ENCODE peak calls at places on chromosomes 12 and 14, in four cellular contexts. G is ovary; N is CD8-positive, alpha-beta memory T cell; Q is dorsolateral prefrontal cortex. I is an unnamed sample.

GRCh38 chr14:90819734-90820393 is 3.6 kb upstream of the TTC7B start:
- DNase-seq in Q (no peak), N (no peak), G (no peak), I (no peak)

GRCh38 chr14:64880382-64881121 is 845 bp upstream of the SPTB start:
- DNase-seq in N (peak; percentile 57), G (no peak), Q (peak; percentile 70), I (peak; percentile 43)

GRCh38 chr12:132282031-132282949 is 47.1 kb downstream of the GALNT9 start:
- DNase-seq in Q (no peak), G (no peak), N (peak; percentile 35), I (no peak)

GRCh38 chr12:132030367-132031038 is 80.8 kb downstream of the EP400 start:
- DNase-seq in Q (peak; percentile 79), G (no peak), N (no peak), I (no peak)

GRCh38 chr12:108686753-108687152 is 44.6 kb downstream of the CORO1C start:
- DNase-seq in N (no peak), G (no peak), Q (no peak), I (no peak)

GRCh38 chr12:108689314-108690190 is 41.8 kb downstream of the CORO1C start:
- DNase-seq in Q (no peak), G (no peak), N (no peak), I (peak; percentile 27)

GRCh38 chr14:53444677-53445312 is 291.7 kb upstream of the DDHD1 start:
- DNase-seq in Q (no peak), G (no peak), N (no peak), I (no peak)

GRCh38 chr14:105165761-105166485 is 2.7 kb downstream of the JAG2 start:
- DNase-seq in N (no peak), G (no peak), Q (no peak), I (no peak)

GRCh38 chr12:74985293-74985985 is 224.2 kb downstream of the KCNC2 start:
- DNase-seq in N (no peak), G (no peak), Q (no peak), I (no peak)

DNA sequence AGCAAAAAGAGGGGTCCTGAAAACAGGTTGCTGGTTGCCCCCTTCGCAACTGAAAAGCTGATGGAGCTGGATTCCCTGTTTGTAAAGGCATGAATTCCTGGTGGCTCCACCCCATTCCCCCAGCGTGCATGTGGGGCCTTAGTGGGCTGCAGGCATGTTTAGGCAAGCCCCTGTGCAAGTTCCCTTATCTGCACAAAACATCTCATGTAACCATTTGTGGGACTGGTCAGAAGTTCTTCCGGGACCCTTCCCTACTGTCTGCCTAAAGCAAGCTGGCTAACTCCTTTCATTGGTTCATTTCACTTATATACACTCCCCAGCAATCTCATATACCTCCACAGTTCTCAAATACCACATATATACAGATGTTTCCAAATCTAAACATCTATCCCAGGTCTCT is 24.0 kb upstream of the HIGD1C start:
- DNase-seq in G (no peak), N (no peak), Q (no peak), I (no peak)
- H3K27ac ChIP-seq in G (peak overlapping the region; percentile 14), N (no peak overlapping the region), Q (peak overlapping the region; percentile 95), I (peak overlapping the region; percentile 91)

GRCh38 chr14:36505892-36506731 is 13.9 kb downstream of the NKX2-1 start:
- DNase-seq in Q (no peak), G (no peak), N (no peak), I (no peak)

GRCh38 chr14:36507847-36508417 is 12.1 kb downstream of the NKX2-1 start:
- DNase-seq in Q (no peak), G (no peak), N (no peak), I (no peak)

GRCh38 chr14:36508418-36509051 is 11.5 kb downstream of the NKX2-1 start:
- DNase-seq in Q (no peak), N (no peak), G (no peak), I (no peak)

GRCh38 chr14:36505193-36505815 is 14.7 kb downstream of the NKX2-1 start:
- DNase-seq in N (no peak), Q (no peak), G (no peak), I (no peak)

GRCh38 chr14:36506732-36507614 is 13.1 kb downstream of the NKX2-1 start:
- DNase-seq in Q (no peak), N (no peak), G (no peak), I (no peak)
- H3K4me3 ChIP-seq in Q (no peak overlapping the region), N (no peak overlapping the region), G (no peak overlapping the region), I (no peak overlapping the region)

DNA sequence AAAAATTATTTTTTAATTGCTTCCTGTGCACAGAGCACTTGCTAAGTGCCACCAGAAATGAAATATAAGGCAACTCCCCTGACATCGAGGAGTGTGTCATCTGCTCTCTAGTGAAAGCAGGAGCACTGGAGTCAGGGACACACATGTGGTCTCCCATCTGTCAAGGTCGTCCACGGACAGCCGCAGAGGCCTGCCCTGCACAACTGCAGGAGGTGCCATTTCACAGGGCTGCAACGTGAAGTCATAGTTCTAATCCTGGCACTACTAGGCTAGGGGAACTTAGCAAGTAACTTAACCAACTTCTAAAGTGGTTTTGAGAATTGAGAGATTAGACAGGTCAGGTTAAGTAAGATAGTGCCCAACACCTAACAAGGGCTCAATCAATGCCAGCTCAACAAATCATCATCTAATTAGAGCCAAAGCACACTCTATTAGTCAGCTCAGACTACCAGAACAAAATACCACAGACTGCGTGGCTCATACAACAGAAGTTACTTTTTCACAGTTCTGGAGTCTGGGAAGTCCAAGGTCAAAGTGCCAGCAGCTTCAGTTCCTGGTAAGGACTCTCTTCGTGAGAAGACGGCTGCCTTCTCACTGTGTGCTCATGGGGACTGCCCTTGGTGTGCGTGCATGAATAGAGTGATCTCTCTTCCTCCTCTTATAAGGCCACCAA is 30.7 kb downstream of the FOXN3 start:
- DNase-seq in Q (no peak), N (no peak), G (no peak), I (no peak)
- H3K27ac ChIP-seq in Q (peak overlapping the region; percentile 27), N (no peak overlapping the region), G (peak overlapping the region; percentile 67), I (peak overlapping the region; percentile 6)

GRCh38 chr12:47222960-47223847 is 143.4 kb upstream of the AMIGO2 start:
- DNase-seq in Q (no peak), G (peak; percentile 49), N (no peak), I (no peak)

GRCh38 chr12:47221256-47222023 is 141.7 kb upstream of the AMIGO2 start:
- DNase-seq in G (no peak), N (no peak), Q (no peak), I (no peak)

GRCh38 chr12:47223848-47224213 is 144.1 kb upstream of the AMIGO2 start:
- DNase-seq in G (peak; percentile 71), N (no peak), Q (no peak), I (peak; percentile 64)

GRCh38 chr12:47224563-47225133 is 144.9 kb upstream of the AMIGO2 start:
- DNase-seq in Q (no peak), G (no peak), N (no peak), I (no peak)

DNA sequence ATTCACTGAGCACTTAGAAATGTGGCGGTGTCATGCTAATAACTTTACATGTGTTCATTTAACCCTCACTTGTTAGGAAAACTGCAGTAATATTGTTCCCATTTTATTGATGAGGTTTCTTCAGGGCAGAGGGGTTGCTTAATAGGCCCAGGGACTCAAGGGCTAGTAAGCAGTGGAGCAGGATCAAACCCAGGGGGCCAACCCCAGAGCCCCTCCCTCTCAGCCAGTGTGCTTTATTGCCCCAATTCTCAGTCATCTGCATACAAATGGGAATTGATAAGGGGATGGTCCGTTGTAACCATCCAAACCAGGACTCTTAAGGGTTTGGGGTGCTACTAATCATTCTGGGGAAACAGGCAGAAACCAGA is 142.8 kb upstream of the AMIGO2 start:
- DNase-seq in G (no peak), Q (no peak), N (no peak), I (no peak)
- H3K4me3 ChIP-seq in G (no peak overlapping the region), Q (no peak overlapping the region), N (peak overlapping the region; percentile 29), I (no peak overlapping the region)

DNA sequence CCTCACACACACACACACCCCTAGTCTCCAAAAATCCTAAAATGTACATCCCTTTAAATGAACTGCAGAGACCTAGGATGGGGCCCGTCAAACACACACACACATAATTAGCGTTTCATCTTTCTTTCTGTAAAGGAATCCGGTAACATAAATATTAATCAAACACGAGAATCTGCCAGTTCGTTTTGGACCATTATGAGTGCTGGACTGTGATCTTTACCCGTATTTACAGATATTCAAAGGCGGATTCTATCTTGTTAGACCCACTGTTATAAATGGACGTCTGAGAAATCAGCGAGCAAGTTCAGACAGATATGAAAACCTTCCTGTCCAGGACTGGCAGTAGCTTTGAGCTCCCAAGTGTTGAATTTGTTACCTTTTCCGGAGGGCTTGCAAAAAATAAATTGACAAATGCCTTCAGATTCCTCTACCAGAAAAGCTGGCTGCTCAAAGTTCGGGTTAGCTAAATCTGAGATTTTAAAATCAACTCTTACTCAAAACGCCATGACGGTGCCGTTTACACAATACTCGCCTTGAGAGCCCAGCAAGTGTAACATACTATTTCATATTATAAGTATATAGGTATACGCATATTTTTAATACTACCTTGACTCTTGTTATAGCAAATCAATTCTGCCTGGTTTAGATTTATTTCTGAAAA is 27.6 kb downstream of the BCL11B start:
- DNase-seq in N (no peak), Q (no peak), G (no peak), I (no peak)
- H3K27ac ChIP-seq in N (peak overlapping the region; percentile 55), Q (no peak overlapping the region), G (no peak overlapping the region), I (peak overlapping the region; percentile 17)

DNA sequence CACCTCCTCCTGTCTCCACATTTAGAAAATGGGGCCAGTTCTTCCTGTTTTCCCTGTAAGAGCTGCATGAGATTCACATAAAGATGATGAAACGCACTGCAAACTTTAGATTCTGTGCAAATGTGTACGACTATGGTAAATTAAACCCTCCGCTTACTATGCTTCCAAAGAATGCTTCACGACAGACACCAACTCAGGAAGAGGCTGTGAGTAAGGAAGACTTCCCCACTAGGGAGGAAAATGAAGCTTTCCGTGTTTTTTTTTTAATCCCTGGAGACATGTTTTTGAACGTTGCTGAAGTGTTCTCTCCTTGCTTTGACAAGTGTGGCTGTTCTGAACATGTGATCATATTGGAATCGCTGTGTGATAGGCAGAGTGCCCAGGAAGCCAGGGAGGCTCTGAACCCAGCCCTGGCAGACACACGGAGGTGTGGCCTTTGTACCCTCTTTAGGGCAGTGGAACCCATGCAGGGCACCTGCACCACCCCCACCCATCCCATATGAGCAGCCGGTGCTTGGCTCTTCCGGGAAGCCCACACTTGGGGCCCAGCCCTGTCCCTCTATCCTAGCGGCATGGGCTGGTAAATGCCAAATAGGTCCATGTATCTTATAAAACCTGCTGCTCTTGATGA is 7.5 kb upstream of the SYNE3 start:
- DNase-seq in N (peak; percentile 72), G (no peak), Q (no peak), I (peak; percentile 79)
- H3K4me3 ChIP-seq in N (peak overlapping the region; percentile 54), G (no peak overlapping the region), Q (peak overlapping the region; percentile 9), I (no peak overlapping the region)

GRCh38 chr14:60485600-60486251 is at the start of gene C14orf39:
- DNase-seq in Q (no peak), N (no peak), G (peak; percentile 40), I (no peak)
- H3K27ac ChIP-seq in Q (no peak within 1 kb of the TSS), N (no peak within 1 kb of the TSS), G (no peak within 1 kb of the TSS), I (no peak within 1 kb of the TSS)

DNA sequence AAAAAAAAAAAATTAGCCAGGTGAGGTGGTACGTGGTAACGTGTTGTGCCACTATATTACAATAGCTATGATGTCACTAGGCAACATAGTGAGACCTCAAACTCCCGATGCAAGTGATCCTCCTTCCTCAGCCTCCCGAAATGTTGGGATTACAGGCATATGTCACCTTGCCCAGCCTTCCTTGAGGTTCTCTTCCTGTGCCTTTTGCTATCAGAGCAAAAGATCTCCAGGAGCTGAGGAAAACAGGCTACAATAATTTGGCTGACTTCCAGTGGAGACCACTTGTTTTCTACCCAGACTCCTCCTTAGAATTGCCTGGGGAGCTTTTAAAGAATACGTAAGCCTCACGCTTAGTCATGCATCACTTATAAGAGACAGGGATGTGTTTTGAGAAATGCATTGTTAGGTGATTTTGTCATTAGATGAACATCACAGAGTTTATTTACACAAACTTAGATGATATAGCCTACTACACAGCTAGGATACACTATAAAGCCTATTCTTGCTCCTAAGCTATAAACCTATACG is 34.4 kb upstream of the LGALS3 start:
- DNase-seq in N (no peak), G (no peak), Q (no peak), I (no peak)
- H3K4me3 ChIP-seq in N (no peak overlapping the region), G (no peak overlapping the region), Q (no peak overlapping the region), I (no peak overlapping the region)

I was measured in transverse colon.